ENCODE peak calls at places on chromosomes 4 and X, in eight cellular contexts. One of them, this sample, is unnamed.

GRCh38 chr4:108193891-108194672 is 25.4 kb upstream of the LEF1 start:
- DNase-seq in progenitor cell of endocrine pancreas: no peak
- DNase-seq in GM13976: no peak
- DNase-seq in cardiac muscle cell: no peak
- DNase-seq in epithelial cell of esophagus: no peak
- DNase-seq in foreskin fibroblast: no peak
- DNase-seq in heart right ventricle: no peak
- DNase-seq in tibial artery: no peak
- DNase-seq in this sample: no peak

GRCh38 chrX:109952050-109952449 is 50.9 kb upstream of the TMEM164 start:
- DNase-seq in epithelial cell of esophagus: peak; percentile 22
- DNase-seq in foreskin fibroblast: no peak
- DNase-seq in heart right ventricle: peak; percentile 4
- DNase-seq in cardiac muscle cell: no peak
- DNase-seq in progenitor cell of endocrine pancreas: no peak
- DNase-seq in GM13976: no peak
- DNase-seq in tibial artery: no peak
- DNase-seq in this sample: no peak

GRCh38 chr4:183175631-183176232 is 76.7 kb downstream of the WWC2 start:
- DNase-seq in progenitor cell of endocrine pancreas: no peak
- DNase-seq in tibial artery: no peak
- DNase-seq in heart right ventricle: no peak
- DNase-seq in GM13976: no peak
- DNase-seq in cardiac muscle cell: peak; percentile 79
- DNase-seq in epithelial cell of esophagus: no peak
- DNase-seq in foreskin fibroblast: peak; percentile 42
- DNase-seq in this sample: no peak

GRCh38 chrX:10482262-10482661 is 138.1 kb downstream of the MID1 start:
- DNase-seq in foreskin fibroblast: no peak
- DNase-seq in epithelial cell of esophagus: no peak
- DNase-seq in progenitor cell of endocrine pancreas: no peak
- DNase-seq in cardiac muscle cell: peak; percentile 50
- DNase-seq in tibial artery: no peak
- DNase-seq in heart right ventricle: peak; percentile 64
- DNase-seq in GM13976: peak; percentile 12
- DNase-seq in this sample: peak; percentile 1

GRCh38 chr4:84171871-84172270 is 327.2 kb downstream of the NKX6-1 start:
- DNase-seq in epithelial cell of esophagus: peak; percentile 62
- DNase-seq in progenitor cell of endocrine pancreas: no peak
- DNase-seq in heart right ventricle: no peak
- DNase-seq in cardiac muscle cell: no peak
- DNase-seq in foreskin fibroblast: no peak
- DNase-seq in GM13976: no peak
- DNase-seq in tibial artery: no peak
- DNase-seq in this sample: no peak

GRCh38 chr4:145083891-145084640 is 13.9 kb downstream of the ANAPC10 start:
- DNase-seq in cardiac muscle cell: no peak
- DNase-seq in epithelial cell of esophagus: peak; percentile 78
- DNase-seq in foreskin fibroblast: no peak
- DNase-seq in GM13976: no peak
- DNase-seq in progenitor cell of endocrine pancreas: no peak
- DNase-seq in heart right ventricle: no peak
- DNase-seq in tibial artery: no peak
- DNase-seq in this sample: no peak

GRCh38 chrX:11449613-11450012 is 156.4 kb downstream of the AMELX start:
- DNase-seq in GM13976: no peak
- DNase-seq in heart right ventricle: no peak
- DNase-seq in tibial artery: no peak
- DNase-seq in foreskin fibroblast: no peak
- DNase-seq in progenitor cell of endocrine pancreas: no peak
- DNase-seq in epithelial cell of esophagus: peak; percentile 84
- DNase-seq in cardiac muscle cell: no peak
- DNase-seq in this sample: no peak

GRCh38 chrX:3257471-3257870 is 89.0 kb downstream of the MXRA5 start:
- DNase-seq in GM13976: no peak
- DNase-seq in epithelial cell of esophagus: no peak
- DNase-seq in heart right ventricle: no peak
- DNase-seq in tibial artery: no peak
- DNase-seq in cardiac muscle cell: no peak
- DNase-seq in progenitor cell of endocrine pancreas: no peak
- DNase-seq in foreskin fibroblast: no peak
- DNase-seq in this sample: no peak

GRCh38 chr4:173500841-173501591 is 29.0 kb downstream of the HAND2 start:
- DNase-seq in GM13976: no peak
- DNase-seq in tibial artery: no peak
- DNase-seq in heart right ventricle: no peak
- DNase-seq in progenitor cell of endocrine pancreas: no peak
- DNase-seq in epithelial cell of esophagus: no peak
- DNase-seq in cardiac muscle cell: no peak
- DNase-seq in foreskin fibroblast: no peak
- DNase-seq in this sample: no peak

GRCh38 chr4:116942315-116942714 is 143.1 kb downstream of the TRAM1L1 start:
- DNase-seq in heart right ventricle: no peak
- DNase-seq in GM13976: no peak
- DNase-seq in tibial artery: no peak
- DNase-seq in foreskin fibroblast: no peak
- DNase-seq in progenitor cell of endocrine pancreas: no peak
- DNase-seq in epithelial cell of esophagus: no peak
- DNase-seq in cardiac muscle cell: no peak
- DNase-seq in this sample: no peak

GRCh38 chr4:158856852-158857251 is 88.0 kb downstream of the FNIP2 start:
- DNase-seq in GM13976: peak; percentile 63
- DNase-seq in cardiac muscle cell: peak; percentile 71
- DNase-seq in heart right ventricle: no peak
- DNase-seq in epithelial cell of esophagus: peak; percentile 64
- DNase-seq in foreskin fibroblast: peak; percentile 41
- DNase-seq in tibial artery: no peak
- DNase-seq in progenitor cell of endocrine pancreas: no peak
- DNase-seq in this sample: no peak

GRCh38 chr4:140237616-140238352 is 83.8 kb upstream of the MAML3 start:
- DNase-seq in epithelial cell of esophagus: peak; percentile 43
- DNase-seq in heart right ventricle: peak; percentile 72
- DNase-seq in tibial artery: peak; percentile 83
- DNase-seq in GM13976: no peak
- DNase-seq in progenitor cell of endocrine pancreas: no peak
- DNase-seq in foreskin fibroblast: peak; percentile 98
- DNase-seq in cardiac muscle cell: peak; percentile 98
- DNase-seq in this sample: peak; percentile 63

GRCh38 chrX:20746690-20747089 is 480.0 kb upstream of the RPS6KA3 start:
- DNase-seq in progenitor cell of endocrine pancreas: no peak
- DNase-seq in cardiac muscle cell: no peak
- DNase-seq in tibial artery: no peak
- DNase-seq in epithelial cell of esophagus: no peak
- DNase-seq in GM13976: no peak
- DNase-seq in heart right ventricle: no peak
- DNase-seq in foreskin fibroblast: no peak
- DNase-seq in this sample: no peak

GRCh38 chr4:98929341-98930267 is 671 bp upstream of the EIF4E start:
- DNase-seq in epithelial cell of esophagus: peak; percentile 98
- DNase-seq in progenitor cell of endocrine pancreas: peak; percentile 15
- DNase-seq in tibial artery: peak; percentile 85
- DNase-seq in cardiac muscle cell: peak; percentile 86
- DNase-seq in heart right ventricle: peak; percentile 64
- DNase-seq in GM13976: peak; percentile 71
- DNase-seq in foreskin fibroblast: peak; percentile 98
- DNase-seq in this sample: no peak

GRCh38 chrX:39891781-39892180 is 206.0 kb downstream of the BCOR start:
- DNase-seq in foreskin fibroblast: no peak
- DNase-seq in epithelial cell of esophagus: peak; percentile 91
- DNase-seq in GM13976: no peak
- DNase-seq in tibial artery: no peak
- DNase-seq in cardiac muscle cell: no peak
- DNase-seq in progenitor cell of endocrine pancreas: no peak
- DNase-seq in heart right ventricle: no peak
- DNase-seq in this sample: no peak

GRCh38 chrX:1390621-1391369 is 1.1 kb downstream of the SLC25A6 start:
- DNase-seq in GM13976: no peak
- DNase-seq in cardiac muscle cell: no peak
- DNase-seq in heart right ventricle: no peak
- DNase-seq in foreskin fibroblast: no peak
- DNase-seq in progenitor cell of endocrine pancreas: no peak
- DNase-seq in epithelial cell of esophagus: no peak
- DNase-seq in tibial artery: peak; percentile 20
- DNase-seq in this sample: no peak

GRCh38 chrX:27619975-27620374 is 29.8 kb downstream of the DCAF8L2 start:
- DNase-seq in cardiac muscle cell: peak; percentile 46
- DNase-seq in GM13976: no peak
- DNase-seq in tibial artery: no peak
- DNase-seq in foreskin fibroblast: no peak
- DNase-seq in epithelial cell of esophagus: peak; percentile 34
- DNase-seq in heart right ventricle: no peak
- DNase-seq in progenitor cell of endocrine pancreas: no peak
- DNase-seq in this sample: no peak

GRCh38 chr4:183940807-183941310 is 35.8 kb downstream of the STOX2 start:
- DNase-seq in progenitor cell of endocrine pancreas: no peak
- DNase-seq in heart right ventricle: no peak
- DNase-seq in epithelial cell of esophagus: no peak
- DNase-seq in tibial artery: no peak
- DNase-seq in foreskin fibroblast: no peak
- DNase-seq in cardiac muscle cell: no peak
- DNase-seq in GM13976: no peak
- DNase-seq in this sample: no peak

GRCh38 chr4:104763554-104764210 is 269.0 kb upstream of the CXXC4 start:
- DNase-seq in cardiac muscle cell: no peak
- DNase-seq in foreskin fibroblast: no peak
- DNase-seq in tibial artery: no peak
- DNase-seq in GM13976: no peak
- DNase-seq in heart right ventricle: no peak
- DNase-seq in epithelial cell of esophagus: no peak
- DNase-seq in progenitor cell of endocrine pancreas: no peak
- DNase-seq in this sample: no peak

GRCh38 chr4:8689741-8690140 is 97.2 kb downstream of the CPZ start:
- DNase-seq in progenitor cell of endocrine pancreas: no peak
- DNase-seq in cardiac muscle cell: no peak
- DNase-seq in GM13976: no peak
- DNase-seq in foreskin fibroblast: no peak
- DNase-seq in heart right ventricle: no peak
- DNase-seq in tibial artery: peak; percentile 7
- DNase-seq in epithelial cell of esophagus: no peak
- DNase-seq in this sample: no peak

GRCh38 chr4:149296503-149296902 is 519.1 kb downstream of the IQCM start:
- DNase-seq in tibial artery: no peak
- DNase-seq in GM13976: no peak
- DNase-seq in foreskin fibroblast: no peak
- DNase-seq in progenitor cell of endocrine pancreas: no peak
- DNase-seq in cardiac muscle cell: no peak
- DNase-seq in epithelial cell of esophagus: no peak
- DNase-seq in heart right ventricle: no peak
- DNase-seq in this sample: no peak

GRCh38 chr4:82643994-82644730 is 82.4 kb upstream of the TMEM150C start:
- DNase-seq in epithelial cell of esophagus: peak; percentile 22
- DNase-seq in tibial artery: no peak
- DNase-seq in cardiac muscle cell: peak; percentile 45
- DNase-seq in heart right ventricle: no peak
- DNase-seq in foreskin fibroblast: peak; percentile 13
- DNase-seq in GM13976: no peak
- DNase-seq in progenitor cell of endocrine pancreas: no peak
- DNase-seq in this sample: no peak

GRCh38 chr4:177064724-177065394 is 244.8 kb upstream of the NEIL3 start:
- DNase-seq in progenitor cell of endocrine pancreas: no peak
- DNase-seq in epithelial cell of esophagus: no peak
- DNase-seq in heart right ventricle: no peak
- DNase-seq in foreskin fibroblast: no peak
- DNase-seq in tibial artery: no peak
- DNase-seq in GM13976: no peak
- DNase-seq in cardiac muscle cell: no peak
- DNase-seq in this sample: no peak
- TF ChIP-seq CTCF in progenitor cell of endocrine pancreas: no peak
- TF ChIP-seq CTCF in epithelial cell of esophagus: no peak
- TF ChIP-seq CTCF in heart right ventricle: no peak
- TF ChIP-seq CTCF in foreskin fibroblast: no peak
- TF ChIP-seq CTCF in tibial artery: no peak
- TF ChIP-seq CTCF in GM13976: no peak
- TF ChIP-seq CTCF in cardiac muscle cell: no peak
- TF ChIP-seq CTCF in this sample: no peak

GRCh38 chrX:135257469-135257868 is 5.6 kb downstream of the ETDA start:
- DNase-seq in cardiac muscle cell: no peak
- DNase-seq in GM13976: no peak
- DNase-seq in foreskin fibroblast: no peak
- DNase-seq in epithelial cell of esophagus: no peak
- DNase-seq in heart right ventricle: no peak
- DNase-seq in tibial artery: no peak
- DNase-seq in progenitor cell of endocrine pancreas: no peak
- DNase-seq in this sample: no peak
- TF ChIP-seq CTCF in cardiac muscle cell: no peak
- TF ChIP-seq CTCF in GM13976: no peak
- TF ChIP-seq CTCF in foreskin fibroblast: no peak
- TF ChIP-seq CTCF in epithelial cell of esophagus: no peak
- TF ChIP-seq CTCF in heart right ventricle: no peak
- TF ChIP-seq CTCF in tibial artery: no peak
- TF ChIP-seq CTCF in progenitor cell of endocrine pancreas: no peak
- TF ChIP-seq CTCF in this sample: no peak

DNA sequence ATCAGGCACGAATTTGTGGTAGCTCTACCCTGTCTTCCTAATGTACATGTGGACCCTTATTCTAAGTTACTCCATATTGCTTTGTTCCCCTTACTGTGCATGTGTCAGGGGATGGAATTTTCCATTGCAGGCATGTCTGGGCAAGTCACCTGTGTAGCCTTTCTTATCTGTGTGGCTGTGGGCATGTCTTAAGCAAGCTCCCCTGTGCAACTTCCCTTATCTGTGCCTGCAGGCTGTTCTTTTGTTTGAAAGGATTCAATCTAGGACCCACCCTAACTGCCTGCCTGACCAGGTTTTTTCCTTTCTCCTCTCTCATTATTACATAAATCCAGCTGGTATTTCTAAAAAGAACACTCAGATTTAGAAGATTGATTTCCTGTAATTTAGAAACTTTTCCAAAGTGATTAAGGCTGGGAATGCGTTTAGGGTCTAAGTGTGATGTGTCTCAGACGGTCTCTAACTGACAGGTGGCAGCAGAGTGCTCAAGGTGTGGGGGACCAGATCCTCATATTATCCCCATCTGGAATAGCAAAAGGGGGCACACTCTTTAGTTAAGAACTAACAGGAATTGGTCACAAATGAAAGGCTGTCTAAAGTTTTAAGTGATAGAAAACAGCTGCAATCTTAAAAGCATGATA is 198.9 kb upstream of the PPP1R2C start:
- DNase-seq in tibial artery: no peak
- DNase-seq in progenitor cell of endocrine pancreas: no peak
- DNase-seq in epithelial cell of esophagus: peak; percentile 66
- DNase-seq in foreskin fibroblast: no peak
- DNase-seq in GM13976: no peak
- DNase-seq in heart right ventricle: no peak
- DNase-seq in cardiac muscle cell: no peak
- DNase-seq in this sample: no peak
- TF ChIP-seq CTCF in tibial artery: no peak
- TF ChIP-seq CTCF in progenitor cell of endocrine pancreas: no peak
- TF ChIP-seq CTCF in epithelial cell of esophagus: no peak
- TF ChIP-seq CTCF in foreskin fibroblast: no peak
- TF ChIP-seq CTCF in GM13976: no peak
- TF ChIP-seq CTCF in heart right ventricle: no peak
- TF ChIP-seq CTCF in cardiac muscle cell: no peak
- TF ChIP-seq CTCF in this sample: no peak

DNA sequence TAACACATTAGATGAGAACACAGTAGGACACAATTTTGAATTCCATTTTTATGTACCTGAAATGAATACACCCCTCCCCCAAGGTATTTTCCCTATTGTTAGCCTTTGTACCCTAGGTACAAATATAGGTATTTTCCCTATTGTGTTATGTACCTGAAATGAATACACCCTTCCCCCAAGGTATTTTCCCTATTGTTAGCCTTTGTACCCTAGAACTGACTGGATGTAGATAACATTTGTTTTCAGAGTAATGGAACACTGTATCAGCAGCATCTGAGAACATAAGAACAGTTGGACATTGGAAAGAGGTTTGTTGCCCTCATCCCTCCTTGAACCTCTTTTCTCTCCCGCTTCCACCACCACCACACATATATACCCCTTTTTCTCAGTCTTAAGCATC is 37.6 kb downstream of the YIPF6 start:
- DNase-seq in heart right ventricle: no peak
- DNase-seq in foreskin fibroblast: no peak
- DNase-seq in tibial artery: no peak
- DNase-seq in progenitor cell of endocrine pancreas: no peak
- DNase-seq in epithelial cell of esophagus: no peak
- DNase-seq in GM13976: no peak
- DNase-seq in cardiac muscle cell: no peak
- DNase-seq in this sample: no peak
- TF ChIP-seq CTCF in heart right ventricle: no peak
- TF ChIP-seq CTCF in foreskin fibroblast: no peak
- TF ChIP-seq CTCF in tibial artery: no peak
- TF ChIP-seq CTCF in progenitor cell of endocrine pancreas: no peak
- TF ChIP-seq CTCF in epithelial cell of esophagus: no peak
- TF ChIP-seq CTCF in GM13976: no peak
- TF ChIP-seq CTCF in cardiac muscle cell: no peak
- TF ChIP-seq CTCF in this sample: no peak

This sample was measured in neural crest cell.